ENCODE peak calls at places on chromosomes 12 and 14, in five cellular contexts. One of them, this sample, is unnamed.

GRCh38 chr14:31286456-31287293 is 79.1 kb upstream of the HECTD1 start:
- DNase-seq in stimulated activated CD8-positive, alpha-beta memory T cell treated with anti-CD3 and anti-CD28 coated beads, Interleukin-7, amount 100 ng/mL, for 4 hours: no peak
- DNase-seq in WTC11: peak
- DNase-seq in fibroblast of lung: no peak
- DNase-seq in neuronal stem cell: no peak
- DNase-seq in this sample: peak

GRCh38 chr14:73133795-73134194 is 2.5 kb upstream of the PSEN1 start:
- DNase-seq in stimulated activated CD8-positive, alpha-beta memory T cell treated with anti-CD3 and anti-CD28 coated beads, Interleukin-7, amount 100 ng/mL, for 4 hours: no peak
- DNase-seq in WTC11: no peak
- DNase-seq in neuronal stem cell: no peak
- DNase-seq in fibroblast of lung: no peak
- DNase-seq in this sample: no peak

GRCh38 chr12:62537544-62537943 is 70.9 kb downstream of the MON2 start:
- DNase-seq in neuronal stem cell: no peak
- DNase-seq in fibroblast of lung: peak
- DNase-seq in stimulated activated CD8-positive, alpha-beta memory T cell treated with anti-CD3 and anti-CD28 coated beads, Interleukin-7, amount 100 ng/mL, for 4 hours: no peak
- DNase-seq in WTC11: no peak
- DNase-seq in this sample: peak

GRCh38 chr14:26794731-26795130 is 196.9 kb upstream of the NOVA1 start:
- DNase-seq in fibroblast of lung: peak
- DNase-seq in stimulated activated CD8-positive, alpha-beta memory T cell treated with anti-CD3 and anti-CD28 coated beads, Interleukin-7, amount 100 ng/mL, for 4 hours: no peak
- DNase-seq in WTC11: no peak
- DNase-seq in neuronal stem cell: no peak
- DNase-seq in this sample: peak

GRCh38 chr12:14545144-14546124 is 22.2 kb downstream of the PLBD1 start:
- DNase-seq in fibroblast of lung: no peak
- DNase-seq in WTC11: no peak
- DNase-seq in neuronal stem cell: no peak
- DNase-seq in stimulated activated CD8-positive, alpha-beta memory T cell treated with anti-CD3 and anti-CD28 coated beads, Interleukin-7, amount 100 ng/mL, for 4 hours: no peak
- DNase-seq in this sample: no peak

GRCh38 chr14:102241147-102241546 is 63.8 kb downstream of the MOK start:
- DNase-seq in neuronal stem cell: no peak
- DNase-seq in WTC11: no peak
- DNase-seq in stimulated activated CD8-positive, alpha-beta memory T cell treated with anti-CD3 and anti-CD28 coated beads, Interleukin-7, amount 100 ng/mL, for 4 hours: no peak
- DNase-seq in fibroblast of lung: no peak
- DNase-seq in this sample: no peak

GRCh38 chr12:95836185-95836609 is 22.6 kb upstream of the SNRPF start:
- DNase-seq in neuronal stem cell: no peak
- DNase-seq in stimulated activated CD8-positive, alpha-beta memory T cell treated with anti-CD3 and anti-CD28 coated beads, Interleukin-7, amount 100 ng/mL, for 4 hours: no peak
- DNase-seq in WTC11: no peak
- DNase-seq in fibroblast of lung: peak
- DNase-seq in this sample: peak

GRCh38 chr12:89469361-89469760 is 55.2 kb downstream of the GALNT4 start:
- DNase-seq in neuronal stem cell: no peak
- DNase-seq in stimulated activated CD8-positive, alpha-beta memory T cell treated with anti-CD3 and anti-CD28 coated beads, Interleukin-7, amount 100 ng/mL, for 4 hours: peak
- DNase-seq in fibroblast of lung: peak
- DNase-seq in WTC11: no peak
- DNase-seq in this sample: no peak

This sample was measured in cardiac muscle cell.